ENCODE peak calls at places on chromosomes 12 and 14, in nine cellular contexts. M is kidney glomerular epithelial cell; R is HT1080; Z is amniotic epithelial cell; S is A549; O is activated CD4-positive, alpha-beta T cell treated with anti-CD3 and anti-CD28 coated beads, Interleukin-2, amount 50 U/mL, for 4 hours; X is left colon; V is activated naive CD8-positive, alpha-beta T cell treated with anti-CD3 and anti-CD28 coated beads, Interleukin-2, amount 50 U/mL, for 16 hours; Y is HFF-Myc. L is an unnamed sample.

GRCh38 chr12:13196302-13196921 is at the start of gene EMP1:
- DNase-seq in M (peak; percentile 100), R (peak; percentile 100), Z (peak; percentile 100), S (peak; percentile 84), O (peak; percentile 75), X (peak; percentile 90), V (peak; percentile 64), Y (peak; percentile 100), L (peak; percentile 100)

GRCh38 chr12:105888696-105889095 is 250.1 kb downstream of the NUAK1 start:
- DNase-seq in M (peak; percentile 11), R (no peak), Z (peak; percentile 87), S (no peak), O (no peak), X (no peak), V (no peak), Y (no peak), L (no peak)

GRCh38 chr12:22286569-22286968 is 47.9 kb downstream of the ST8SIA1 start:
- DNase-seq in M (peak; percentile 67), R (peak; percentile 72), Z (peak; percentile 89), S (no peak), O (no peak), X (no peak), V (no peak), Y (peak; percentile 39), L (peak; percentile 65)

GRCh38 chr14:68547305-68548193 is 245.3 kb downstream of the ZFP36L1 start:
- DNase-seq in M (peak; percentile 67), R (peak; percentile 89), Z (peak; percentile 94), S (peak; percentile 79), O (no peak), X (no peak), V (no peak), Y (peak; percentile 85), L (peak; percentile 94)

GRCh38 chr12:34333337-34333736 is 311.0 kb downstream of the ALG10 start:
- DNase-seq in M (no peak), R (no peak), Z (no peak), S (no peak), O (no peak), X (no peak), V (no peak), Y (no peak), L (no peak)

GRCh38 chr14:84162658-84163057 is 1367.3 kb upstream of the FLRT2 start:
- DNase-seq in M (no peak), R (no peak), Z (no peak), S (no peak), O (no peak), X (no peak), V (no peak), Y (no peak), L (no peak)

GRCh38 chr14:68546839-68547238 is 246.0 kb downstream of the ZFP36L1 start:
- DNase-seq in M (peak; percentile 22), R (peak; percentile 66), Z (peak; percentile 96), S (no peak), O (no peak), X (no peak), V (no peak), Y (no peak), L (peak; percentile 88)

GRCh38 chr12:30515351-30515750 is 180.3 kb downstream of the IPO8 start:
- DNase-seq in M (peak; percentile 3), R (no peak), Z (peak; percentile 3), S (no peak), O (no peak), X (no peak), V (no peak), Y (peak; percentile 1), L (no peak)

GRCh38 chr12:120470150-120470817 is 736 bp upstream of the SRSF9 start:
- DNase-seq in M (no peak), R (no peak), Z (peak; percentile 25), S (peak; percentile 36), O (no peak), X (peak; percentile 15), V (no peak), Y (no peak), L (no peak)

GRCh38 chr14:100132903-100133510 is 26.4 kb downstream of the DEGS2 start:
- DNase-seq in M (no peak), R (no peak), Z (no peak), S (no peak), O (no peak), X (no peak), V (no peak), Y (peak; percentile 44), L (no peak)

GRCh38 chr12:131537267-131537920 is 173.5 kb upstream of the SFSWAP start:
- DNase-seq in M (no peak), R (no peak), Z (no peak), S (no peak), O (no peak), X (no peak), V (no peak), Y (no peak), L (no peak)

GRCh38 chr12:68864604-68865003 is 56.6 kb downstream of the MDM2 start:
- DNase-seq in M (no peak), R (no peak), Z (no peak), S (no peak), O (no peak), X (no peak), V (no peak), Y (no peak), L (no peak)

GRCh38 chr12:47837190-47838171 is 17.8 kb upstream of the HDAC7 start:
- DNase-seq in M (peak; percentile 54), R (peak; percentile 68), Z (peak; percentile 60), S (peak; percentile 89), O (peak; percentile 61), X (peak; percentile 68), V (no peak), Y (no peak), L (peak; percentile 60)

GRCh38 chr12:68368332-68368731 is 36.2 kb upstream of the MDM1 start:
- DNase-seq in M (no peak), R (no peak), Z (no peak), S (no peak), O (no peak), X (no peak), V (no peak), Y (no peak), L (no peak)

GRCh38 chr14:57871487-57872080 is 5.7 kb upstream of the SLC35F4 start:
- DNase-seq in M (peak; percentile 41), R (peak; percentile 81), Z (peak; percentile 25), S (peak; percentile 21), O (no peak), X (no peak), V (no peak), Y (peak; percentile 15), L (peak; percentile 78)

L was measured in renal cortical epithelial cell.